ENCODE peak calls at places on chromosomes 13 and 19, in five cellular contexts. F, C, X, O and Y are unnamed samples.

GRCh38 chr13:41306271-41307150 is 4.6 kb upstream of the NAA16 start:
- DNase-seq in X (no peak), C (no peak), O (no peak), F (no peak), Y (no peak)

GRCh38 chr19:54682306-54682705 is 19.5 kb downstream of the LILRB4 start:
- DNase-seq in C (no peak), F (no peak), X (no peak), O (no peak), Y (no peak)

GRCh38 chr19:47229674-47230121 is 1.3 kb downstream of the BBC3 start:
- DNase-seq in O (peak; percentile 14), F (peak; percentile 73), X (no peak), C (no peak), Y (no peak)

GRCh38 chr19:1237027-1237659 is 662 bp downstream of the CBARP start:
- DNase-seq in X (no peak), C (no peak), O (no peak), F (peak; percentile 67), Y (no peak)

GRCh38 chr13:61709258-61709657 is 293.6 kb upstream of the PCDH20 start:
- DNase-seq in O (no peak), X (no peak), F (no peak), C (no peak), Y (no peak)

GRCh38 chr13:49616688-49617065 is 11.6 kb upstream of the ARL11 start:
- DNase-seq in X (no peak), C (no peak), F (no peak), O (no peak), Y (no peak)

GRCh38 chr13:33380487-33381079 is 95.0 kb upstream of the STARD13 start:
- DNase-seq in C (no peak), X (no peak), O (no peak), F (peak; percentile 57), Y (no peak)

GRCh38 chr13:93086329-93086728 is 140.3 kb upstream of the GPC6 start:
- DNase-seq in X (no peak), O (no peak), C (no peak), F (no peak), Y (no peak)

GRCh38 chr13:42445354-42445753 is 128.6 kb upstream of the TNFSF11 start:
- DNase-seq in C (no peak), F (no peak), O (no peak), X (no peak), Y (no peak)

GRCh38 chr19:16216744-16217670 is 19.3 kb downstream of the AP1M1 start:
- DNase-seq in X (no peak), O (no peak), F (peak; percentile 48), C (no peak), Y (no peak)

GRCh38 chr19:4676955-4677731 is 7.0 kb upstream of the MYDGF start:
- DNase-seq in F (peak; percentile 94), O (no peak), X (peak; percentile 90), C (no peak), Y (peak; percentile 27)

GRCh38 chr13:44117351-44117750 is 237.6 kb downstream of the LACC1 start:
- DNase-seq in C (no peak), F (no peak), O (no peak), X (no peak), Y (no peak)

GRCh38 chr13:48567521-48568331 is 34.8 kb upstream of the RCBTB2 start:
- DNase-seq in C (no peak), F (no peak), X (no peak), O (no peak), Y (no peak)

GRCh38 chr13:96053003-96053703 is at the start of gene UGGT2:
- DNase-seq in C (peak; percentile 93), F (peak; percentile 95), O (peak; percentile 93), X (peak; percentile 91), Y (peak; percentile 98)

GRCh38 chr13:24075137-24075975 is 85.2 kb upstream of the SPATA13 start:
- DNase-seq in F (no peak), C (no peak), O (no peak), X (no peak), Y (no peak)

GRCh38 chr19:15142313-15142712 is 35.1 kb downstream of the SYDE1 start:
- DNase-seq in X (no peak), O (no peak), C (no peak), F (no peak), Y (no peak)

GRCh38 chr13:42039946-42040729 is 8.3 kb upstream of the DGKH start:
- DNase-seq in C (peak; percentile 85), O (peak; percentile 80), X (peak; percentile 78), F (peak; percentile 91), Y (peak; percentile 95)

GRCh38 chr19:44723952-44724319 is 24.6 kb upstream of the BCL3 start:
- DNase-seq in F (peak; percentile 97), O (peak; percentile 88), X (peak; percentile 89), C (no peak), Y (peak; percentile 76)

GRCh38 chr19:16381756-16382401 is 57.3 kb downstream of the KLF2 start:
- DNase-seq in X (no peak), C (no peak), O (no peak), F (no peak), Y (no peak)

GRCh38 chr19:17436874-17437267 is 11.6 kb downstream of the TMEM221 start:
- DNase-seq in O (no peak), C (no peak), X (no peak), F (no peak), Y (no peak)
- H3K27ac ChIP-seq in O (no peak overlapping the region), C (no peak overlapping the region), X (no peak overlapping the region), F (no peak overlapping the region), Y (no peak overlapping the region)

GRCh38 chr13:39415003-39415402 is 188.0 kb downstream of the LHFPL6 start:
- DNase-seq in C (no peak), O (no peak), X (no peak), F (no peak), Y (no peak)

GRCh38 chr13:39414339-39414738 is 188.7 kb downstream of the LHFPL6 start:
- DNase-seq in C (no peak), F (no peak), O (no peak), X (no peak), Y (no peak)

GRCh38 chr13:39417131-39417530 is 185.9 kb downstream of the LHFPL6 start:
- DNase-seq in F (peak; percentile 77), X (peak; percentile 45), O (no peak), C (no peak), Y (no peak)

GRCh38 chr13:39417643-39418042 is 185.3 kb downstream of the LHFPL6 start:
- DNase-seq in X (peak; percentile 49), O (peak; percentile 28), F (peak; percentile 85), C (no peak), Y (peak; percentile 8)

DNA sequence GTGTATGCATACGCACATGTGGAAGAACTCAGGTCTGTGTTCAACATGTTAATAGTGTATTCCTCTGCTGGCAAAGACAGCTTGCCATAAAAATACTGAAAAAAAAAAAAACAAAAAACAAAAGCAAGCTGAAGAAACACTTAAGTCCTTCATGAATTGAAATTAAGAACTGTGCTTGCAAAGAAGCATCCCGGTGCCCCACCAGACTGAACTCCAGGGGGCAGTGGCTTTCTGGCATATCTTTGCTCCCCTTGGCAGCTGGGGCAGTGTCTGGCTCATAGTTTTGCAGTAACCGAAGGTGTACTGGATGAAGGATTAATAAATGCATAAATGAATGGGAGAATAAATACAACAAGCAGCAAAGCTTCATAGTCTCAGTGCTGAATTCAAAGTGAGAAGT is 187.6 kb downstream of the LHFPL6 start:
- DNase-seq in C (no peak), O (no peak), X (peak; percentile 50), F (peak; percentile 78), Y (peak; percentile 6)
- TF ChIP-seq CTCF in C (peak; percentile 62), O (peak; percentile 43), X (peak; percentile 69), F (peak; percentile 81), Y (peak; percentile 27)

GRCh38 chr19:49182848-49183375 is 25.3 kb downstream of the TRPM4 start:
- DNase-seq in X (peak; percentile 38), F (peak; percentile 45), C (no peak), O (no peak), Y (no peak)
- H3K27ac ChIP-seq in X (no peak overlapping the region), F (no peak overlapping the region), C (no peak overlapping the region), O (no peak overlapping the region), Y (no peak overlapping the region)

GRCh38 chr19:22608441-22608840 is 25.7 kb upstream of the ZNF492 start:
- DNase-seq in C (no peak), F (no peak), X (no peak), O (no peak), Y (no peak)

GRCh38 chr19:22610121-22610520 is 24.0 kb upstream of the ZNF492 start:
- DNase-seq in O (no peak), F (no peak), X (no peak), C (no peak), Y (no peak)

GRCh38 chr19:22609630-22610029 is 24.5 kb upstream of the ZNF492 start:
- DNase-seq in C (no peak), X (no peak), O (no peak), F (no peak), Y (no peak)

GRCh38 chr19:22616659-22617058 is 17.5 kb upstream of the ZNF492 start:
- DNase-seq in X (no peak), O (no peak), C (no peak), F (no peak), Y (no peak)

GRCh38 chr19:22612316-22612715 is 21.8 kb upstream of the ZNF492 start:
- DNase-seq in C (no peak), F (no peak), X (no peak), O (no peak), Y (no peak)
- TF ChIP-seq CTCF in C (no peak), F (no peak), X (no peak), O (no peak), Y (no peak)

GRCh38 chr13:98664510-98664909 is 87.6 kb upstream of the STK24 start:
- DNase-seq in X (no peak), C (no peak), F (no peak), O (no peak), Y (no peak)
- H3K27ac ChIP-seq in X (no peak overlapping the region), C (no peak overlapping the region), F (no peak overlapping the region), O (peak overlapping the region; percentile 38), Y (no peak overlapping the region)

GRCh38 chr19:39038098-39038497 is 5.7 kb upstream of the FBXO27 start:
- DNase-seq in O (peak; percentile 27), F (peak; percentile 85), X (peak; percentile 83), C (peak; percentile 61), Y (peak; percentile 60)
- TF ChIP-seq CTCF in O (no peak), F (peak; percentile 11), X (no peak), C (peak; percentile 47), Y (peak; percentile 16)

GRCh38 chr19:31274964-31275319 is 74.3 kb downstream of the TSHZ3 start:
- DNase-seq in O (no peak), C (no peak), F (no peak), X (no peak), Y (no peak)
- H3K27ac ChIP-seq in O (no peak overlapping the region), C (no peak overlapping the region), F (no peak overlapping the region), X (no peak overlapping the region), Y (no peak overlapping the region)